ENCODE peak calls at places on chromosomes 11 and 22, in five cellular contexts. V, F, C, S and A are unnamed samples.

GRCh38 chr11:122202951-122203456 is 87.0 kb upstream of the BLID start:
- DNase-seq in V (no peak), F (peak; percentile 77), C (peak; percentile 81), S (peak; percentile 25), A (peak; percentile 50)

GRCh38 chr11:62832346-62833234 is at the start of gene TEX54:
- DNase-seq in V (no peak), F (no peak), C (peak; percentile 48), S (no peak), A (no peak)

GRCh38 chr11:132486060-132486459 is 1046.2 kb downstream of the OPCML start:
- DNase-seq in V (no peak), F (no peak), C (no peak), S (no peak), A (no peak)

GRCh38 chr22:21045585-21046294 is at the start of gene LRRC74B:
- DNase-seq in V (peak; percentile 60), F (peak; percentile 89), C (peak; percentile 93), S (peak; percentile 74), A (peak; percentile 94)

GRCh38 chr22:19958083-19959042 is 16.7 kb upstream of the TXNRD2 start:
- DNase-seq in V (no peak), F (no peak), C (peak; percentile 28), S (no peak), A (no peak)

GRCh38 chr22:45201678-45202332 is 38.1 kb downstream of the NUP50 start:
- DNase-seq in V (no peak), F (no peak), C (no peak), S (no peak), A (no peak)

GRCh38 chr11:73323464-73323863 is 15.4 kb downstream of the ARHGEF17 start:
- DNase-seq in V (no peak), F (no peak), C (peak; percentile 87), S (no peak), A (no peak)

GRCh38 chr11:128448981-128449713 is 138.2 kb downstream of the ETS1 start:
- DNase-seq in V (no peak), F (no peak), C (no peak), S (no peak), A (no peak)

GRCh38 chr11:64078294-64078693 is 42.6 kb downstream of the FLRT1 start:
- DNase-seq in V (no peak), F (no peak), C (no peak), S (no peak), A (no peak)

GRCh38 chr11:115911656-115912055 is 407.4 kb upstream of the CADM1 start:
- DNase-seq in V (no peak), F (no peak), C (no peak), S (no peak), A (peak; percentile 45)

GRCh38 chr11:79498681-79499080 is 57.9 kb upstream of the TENM4 start:
- DNase-seq in V (no peak), F (no peak), C (no peak), S (no peak), A (no peak)

GRCh38 chr11:134032501-134033091 is 36.3 kb upstream of the JAM3 start:
- DNase-seq in V (no peak), F (peak; percentile 71), C (peak; percentile 49), S (no peak), A (no peak)

GRCh38 chr11:16547879-16548278 is 190.6 kb upstream of the C11orf58 start:
- DNase-seq in V (no peak), F (no peak), C (no peak), S (no peak), A (no peak)

GRCh38 chr11:68461284-68461861 is 821 bp downstream of the PPP6R3 start:
- DNase-seq in V (no peak), F (no peak), C (no peak), S (peak; percentile 14), A (no peak)

GRCh38 chr11:1485504-1485885 is 1.1 kb downstream of the MOB2 start:
- DNase-seq in V (no peak), F (no peak), C (peak; percentile 24), S (no peak), A (no peak)

GRCh38 chr22:27399161-27399560 is 402.4 kb downstream of the MN1 start:
- DNase-seq in V (no peak), F (peak; percentile 13), C (no peak), S (no peak), A (no peak)

GRCh38 chr22:45905326-45905923 is 71.5 kb downstream of the WNT7B start:
- DNase-seq in V (no peak), F (no peak), C (no peak), S (no peak), A (peak; percentile 92)

GRCh38 chr11:128884703-128885338 is 6.3 kb upstream of the KCNJ5 start:
- DNase-seq in V (peak; percentile 60), F (peak; percentile 64), C (peak; percentile 53), S (peak; percentile 58), A (peak; percentile 69)

GRCh38 chr11:102241026-102241425 is 76.3 kb upstream of the BIRC3 start:
- DNase-seq in V (no peak), F (no peak), C (no peak), S (no peak), A (no peak)

GRCh38 chr22:36184433-36185035 is 17.1 kb downstream of the APOL4 start:
- DNase-seq in V (no peak), F (peak; percentile 55), C (no peak), S (no peak), A (no peak)

GRCh38 chr11:108338750-108339149 is 115.9 kb downstream of the ATM start:
- DNase-seq in V (no peak), F (no peak), C (no peak), S (no peak), A (no peak)

GRCh38 chr22:42947211-42947990 is 67.5 kb downstream of the PACSIN2 start:
- DNase-seq in V (no peak), F (no peak), C (peak; percentile 81), S (no peak), A (peak; percentile 43)

GRCh38 chr22:46604306-46604690 is 15.9 kb upstream of the GRAMD4 start:
- DNase-seq in V (no peak), F (peak; percentile 30), C (peak; percentile 47), S (no peak), A (no peak)

GRCh38 chr11:116312560-116313340 is 460.0 kb downstream of the BUD13 start:
- DNase-seq in V (no peak), F (peak; percentile 82), C (peak; percentile 91), S (no peak), A (no peak)

GRCh38 chr11:27447288-27447914 is 25.2 kb downstream of the LGR4 start:
- DNase-seq in V (no peak), F (no peak), C (no peak), S (no peak), A (no peak)

GRCh38 chr11:62399172-62399867 is 19.5 kb upstream of the SCGB1A1 start:
- DNase-seq in V (no peak), F (no peak), C (no peak), S (no peak), A (no peak)

GRCh38 chr11:128500488-128500887 is 86.9 kb downstream of the ETS1 start:
- DNase-seq in V (no peak), F (no peak), C (no peak), S (no peak), A (no peak)